ENCODE peak calls at places on chromosomes 12 and 14, in four cellular contexts. One of them, this sample, is unnamed.
A peak's percentile ranks its signal among the peaks of the same experiment; 100 is the strongest.

GRCh38 chr14:52802597-52802996 is 11.2 kb upstream of the GNPNAT1 start:
- DNase-seq in H9: no peak
- DNase-seq in neuronal stem cell: no peak
- DNase-seq in IMR-90: peak; percentile 92
- DNase-seq in this sample: peak; percentile 22

GRCh38 chr14:52241102-52241793 is 26.2 kb upstream of the PTGDR start:
- DNase-seq in H9: no peak
- DNase-seq in neuronal stem cell: no peak
- DNase-seq in IMR-90: peak; percentile 89
- DNase-seq in this sample: peak; percentile 77

GRCh38 chr14:99511421-99512109 is 30.4 kb downstream of the CCNK start:
- DNase-seq in H9: no peak
- DNase-seq in neuronal stem cell: no peak
- DNase-seq in IMR-90: peak; percentile 67
- DNase-seq in this sample: no peak

GRCh38 chr12:107322063-107322462 is 228.7 kb upstream of the CRY1 start:
- DNase-seq in H9: no peak
- DNase-seq in neuronal stem cell: no peak
- DNase-seq in IMR-90: no peak
- DNase-seq in this sample: no peak

GRCh38 chr14:23079716-23080115 is 15.2 kb downstream of the ACIN1 start:
- DNase-seq in H9: no peak
- DNase-seq in neuronal stem cell: no peak
- DNase-seq in IMR-90: peak; percentile 52
- DNase-seq in this sample: no peak

GRCh38 chr12:79664518-79664917 is 26.2 kb downstream of the PAWR start:
- DNase-seq in H9: no peak
- DNase-seq in neuronal stem cell: no peak
- DNase-seq in IMR-90: no peak
- DNase-seq in this sample: no peak

GRCh38 chr14:104341532-104342434 is 203.4 kb downstream of the KIF26A start:
- DNase-seq in H9: peak; percentile 95
- DNase-seq in neuronal stem cell: peak; percentile 50
- DNase-seq in IMR-90: no peak
- DNase-seq in this sample: no peak

GRCh38 chr12:46442239-46442638 is 69.7 kb upstream of the SLC38A2 start:
- DNase-seq in H9: no peak
- DNase-seq in neuronal stem cell: no peak
- DNase-seq in IMR-90: peak; percentile 82
- DNase-seq in this sample: peak; percentile 72

GRCh38 chr12:111838353-111838752 is 3.7 kb upstream of the MAPKAPK5 start:
- DNase-seq in H9: no peak
- DNase-seq in neuronal stem cell: no peak
- DNase-seq in IMR-90: no peak
- DNase-seq in this sample: no peak

GRCh38 chr14:77615231-77616132 is 955 bp downstream of the SPTLC2 start:
- DNase-seq in H9: no peak
- DNase-seq in neuronal stem cell: peak; percentile 9
- DNase-seq in IMR-90: peak; percentile 56
- DNase-seq in this sample: peak; percentile 44

GRCh38 chr12:3361156-3361555 is 129.8 kb upstream of the PRMT8 start:
- DNase-seq in H9: no peak
- DNase-seq in neuronal stem cell: no peak
- DNase-seq in IMR-90: no peak
- DNase-seq in this sample: no peak

GRCh38 chr14:70808402-70809237 is 693 bp downstream of the MAP3K9 start:
- DNase-seq in H9: peak; percentile 67
- DNase-seq in neuronal stem cell: peak; percentile 51
- DNase-seq in IMR-90: no peak
- DNase-seq in this sample: no peak

GRCh38 chr14:47619397-47619796 is 56.0 kb downstream of the MDGA2 start:
- DNase-seq in H9: no peak
- DNase-seq in neuronal stem cell: no peak
- DNase-seq in IMR-90: no peak
- DNase-seq in this sample: no peak

GRCh38 chr14:104386281-104386841 is 193.2 kb upstream of the C14orf180 start:
- DNase-seq in H9: peak; percentile 30
- DNase-seq in neuronal stem cell: no peak
- DNase-seq in IMR-90: no peak
- DNase-seq in this sample: no peak

GRCh38 chr14:68932219-68932618 is 46.9 kb downstream of the ACTN1 start:
- DNase-seq in H9: no peak
- DNase-seq in neuronal stem cell: no peak
- DNase-seq in IMR-90: peak; percentile 89
- DNase-seq in this sample: peak; percentile 85

GRCh38 chr14:51454351-51454750 is 197.4 kb upstream of the FRMD6 start:
- DNase-seq in H9: no peak
- DNase-seq in neuronal stem cell: no peak
- DNase-seq in IMR-90: no peak
- DNase-seq in this sample: no peak

GRCh38 chr14:95320076-95320895 is 578 bp upstream of the CLMN start:
- DNase-seq in H9: peak; percentile 51
- DNase-seq in neuronal stem cell: peak; percentile 48
- DNase-seq in IMR-90: no peak
- DNase-seq in this sample: no peak

GRCh38 chr14:68541128-68541896 is 251.6 kb downstream of the ZFP36L1 start:
- DNase-seq in H9: no peak
- DNase-seq in neuronal stem cell: no peak
- DNase-seq in IMR-90: no peak
- DNase-seq in this sample: no peak

GRCh38 chr14:66371776-66372175 is 114.4 kb upstream of the CCDC196 start:
- DNase-seq in H9: no peak
- DNase-seq in neuronal stem cell: no peak
- DNase-seq in IMR-90: no peak
- DNase-seq in this sample: no peak

GRCh38 chr12:75591628-75592027 is 80.2 kb upstream of the KRR1 start:
- DNase-seq in H9: no peak
- DNase-seq in neuronal stem cell: no peak
- DNase-seq in IMR-90: peak; percentile 34
- DNase-seq in this sample: peak; percentile 43

GRCh38 chr12:87270894-87271293 is 758.3 kb downstream of the C12orf50 start:
- DNase-seq in H9: no peak
- DNase-seq in neuronal stem cell: peak; percentile 29
- DNase-seq in IMR-90: peak; percentile 68
- DNase-seq in this sample: no peak

GRCh38 chr14:84797326-84797725 is 732.6 kb upstream of the FLRT2 start:
- DNase-seq in H9: no peak
- DNase-seq in neuronal stem cell: no peak
- DNase-seq in IMR-90: no peak
- DNase-seq in this sample: no peak

GRCh38 chr14:101225116-101225728 is 321.7 kb upstream of the RTL1 start:
- DNase-seq in H9: peak; percentile 20
- DNase-seq in neuronal stem cell: no peak
- DNase-seq in IMR-90: no peak
- DNase-seq in this sample: no peak

GRCh38 chr14:100692859-100693558 is 33.7 kb upstream of the DLK1 start:
- DNase-seq in H9: no peak
- DNase-seq in neuronal stem cell: no peak
- DNase-seq in IMR-90: peak; percentile 94
- DNase-seq in this sample: peak; percentile 98

GRCh38 chr14:24206260-24207103 is 986 bp downstream of the TSSK4 start:
- DNase-seq in H9: no peak
- DNase-seq in neuronal stem cell: no peak
- DNase-seq in IMR-90: no peak
- DNase-seq in this sample: no peak

GRCh38 chr12:106258935-106259334 is 11.1 kb upstream of the CKAP4 start:
- DNase-seq in H9: no peak
- DNase-seq in neuronal stem cell: no peak
- DNase-seq in IMR-90: no peak
- DNase-seq in this sample: no peak

GRCh38 chr14:74619672-74620131 is 7.7 kb upstream of the LTBP2 start:
- DNase-seq in H9: no peak
- DNase-seq in neuronal stem cell: no peak
- DNase-seq in IMR-90: peak; percentile 98
- DNase-seq in this sample: peak; percentile 99

GRCh38 chr12:92138144-92138543 is 7.5 kb downstream of the BTG1 start:
- DNase-seq in H9: no peak
- DNase-seq in neuronal stem cell: no peak
- DNase-seq in IMR-90: no peak
- DNase-seq in this sample: peak; percentile 53

GRCh38 chr12:47190271-47190750 is 110.6 kb upstream of the AMIGO2 start:
- DNase-seq in H9: no peak
- DNase-seq in neuronal stem cell: no peak
- DNase-seq in IMR-90: peak; percentile 74
- DNase-seq in this sample: no peak

DNA sequence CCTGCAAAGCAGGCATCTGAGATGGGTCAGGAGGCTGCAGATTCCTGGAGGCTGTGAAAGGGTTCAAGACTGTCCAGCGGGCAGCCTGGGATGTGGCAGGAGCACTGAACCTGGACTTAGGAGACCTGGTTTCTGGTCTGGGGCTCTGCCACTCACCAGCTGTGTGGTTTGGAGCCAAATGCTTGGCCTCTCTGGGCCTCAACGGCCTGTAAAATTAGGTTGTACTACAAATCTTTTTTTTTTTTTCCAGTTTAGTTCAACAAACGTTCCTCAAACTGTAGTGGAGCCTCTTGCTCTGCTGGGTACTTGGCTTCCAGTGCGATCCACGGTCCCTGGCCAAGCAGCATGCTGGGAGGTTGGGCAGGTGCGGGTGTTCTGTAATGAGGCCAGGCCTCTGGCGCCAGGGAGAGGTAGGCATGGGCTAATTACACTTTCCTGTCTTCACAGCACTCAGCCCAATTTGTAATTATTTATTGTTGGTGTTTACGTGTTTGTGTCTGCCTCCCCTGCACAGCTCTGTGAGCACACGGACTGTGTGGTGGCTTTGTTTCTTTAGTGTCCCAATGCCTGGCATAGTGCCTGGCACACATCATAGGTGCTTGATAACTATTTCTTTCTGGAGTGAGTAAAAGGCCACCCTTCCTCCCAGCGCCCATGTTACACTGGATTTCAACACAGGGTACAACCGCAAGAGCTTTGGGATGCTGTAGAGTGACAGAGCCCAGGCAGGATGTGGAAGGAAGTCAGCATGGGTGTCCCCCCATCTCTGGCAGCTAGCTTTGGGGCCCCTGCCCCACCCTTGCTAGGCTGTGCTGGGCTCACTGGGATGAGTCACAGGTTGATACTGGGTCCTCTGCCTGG is 5.8 kb upstream of the KRT80 start:
- DNase-seq in H9: no peak
- DNase-seq in neuronal stem cell: no peak
- DNase-seq in IMR-90: no peak
- DNase-seq in this sample: no peak
- H2BK5ac ChIP-seq in H9: no peak overlapping the region
- H2BK5ac ChIP-seq in neuronal stem cell: no peak overlapping the region
- H2BK5ac ChIP-seq in IMR-90: no peak overlapping the region
- H2BK5ac ChIP-seq in this sample: no peak overlapping the region

GRCh38 chr14:102424923-102425322 is 62.2 kb downstream of the TECPR2 start:
- DNase-seq in H9: peak; percentile 8
- DNase-seq in neuronal stem cell: no peak
- DNase-seq in IMR-90: no peak
- DNase-seq in this sample: no peak

GRCh38 chr14:102424520-102424919 is 61.8 kb downstream of the TECPR2 start:
- DNase-seq in H9: no peak
- DNase-seq in neuronal stem cell: no peak
- DNase-seq in IMR-90: no peak
- DNase-seq in this sample: no peak

GRCh38 chr14:102426796-102427195 is 64.1 kb downstream of the TECPR2 start:
- DNase-seq in H9: no peak
- DNase-seq in neuronal stem cell: no peak
- DNase-seq in IMR-90: no peak
- DNase-seq in this sample: no peak

GRCh38 chr14:102430212-102430908 is 67.6 kb downstream of the TECPR2 start:
- DNase-seq in H9: no peak
- DNase-seq in neuronal stem cell: no peak
- DNase-seq in IMR-90: no peak
- DNase-seq in this sample: no peak

DNA sequence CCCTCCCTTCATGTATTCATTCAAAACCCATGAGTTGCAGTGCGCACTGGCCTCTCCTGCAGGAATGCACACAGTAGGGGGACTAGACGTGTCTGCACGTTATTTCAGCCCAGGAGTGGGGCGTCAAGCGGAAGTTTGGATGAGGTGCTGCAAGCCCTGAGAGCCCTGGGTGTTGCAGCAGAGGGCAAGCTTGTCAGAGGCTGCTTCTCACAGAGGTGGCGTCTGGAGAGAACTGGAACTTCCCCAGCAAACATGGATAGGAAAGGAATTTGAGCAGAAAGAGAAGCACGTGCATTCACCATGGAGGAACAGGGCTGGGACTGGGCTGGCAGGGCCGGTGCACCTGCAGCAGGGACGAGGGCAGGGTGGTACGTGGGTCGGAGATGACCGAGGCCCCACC is 64.9 kb downstream of the TECPR2 start:
- DNase-seq in H9: no peak
- DNase-seq in neuronal stem cell: no peak
- DNase-seq in IMR-90: no peak
- DNase-seq in this sample: no peak
- H2BK5ac ChIP-seq in H9: no peak overlapping the region
- H2BK5ac ChIP-seq in neuronal stem cell: no peak overlapping the region
- H2BK5ac ChIP-seq in IMR-90: no peak overlapping the region
- H2BK5ac ChIP-seq in this sample: no peak overlapping the region

DNA sequence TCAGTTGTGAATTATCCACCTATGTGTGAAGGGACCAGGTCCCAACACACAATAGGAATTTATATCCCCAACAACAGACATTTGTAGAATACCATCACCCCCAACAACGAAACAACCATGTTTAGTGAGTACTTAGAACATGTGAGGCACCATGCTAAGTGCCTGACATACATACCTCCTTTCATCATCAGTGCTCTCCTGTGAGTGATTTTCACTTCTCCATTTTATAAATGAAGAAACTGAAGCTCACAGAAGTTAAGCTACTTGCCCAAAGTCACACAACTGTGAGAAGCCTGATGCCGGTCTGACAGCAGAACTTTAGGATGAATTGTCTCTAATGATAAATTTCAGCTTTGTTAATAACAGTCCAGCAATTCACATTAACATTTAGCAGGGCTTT is 35.4 kb downstream of the SPTB start:
- DNase-seq in H9: no peak
- DNase-seq in neuronal stem cell: no peak
- DNase-seq in IMR-90: no peak
- DNase-seq in this sample: no peak
- H2BK5ac ChIP-seq in H9: no peak overlapping the region
- H2BK5ac ChIP-seq in neuronal stem cell: no peak overlapping the region
- H2BK5ac ChIP-seq in IMR-90: no peak overlapping the region
- H2BK5ac ChIP-seq in this sample: no peak overlapping the region

DNA sequence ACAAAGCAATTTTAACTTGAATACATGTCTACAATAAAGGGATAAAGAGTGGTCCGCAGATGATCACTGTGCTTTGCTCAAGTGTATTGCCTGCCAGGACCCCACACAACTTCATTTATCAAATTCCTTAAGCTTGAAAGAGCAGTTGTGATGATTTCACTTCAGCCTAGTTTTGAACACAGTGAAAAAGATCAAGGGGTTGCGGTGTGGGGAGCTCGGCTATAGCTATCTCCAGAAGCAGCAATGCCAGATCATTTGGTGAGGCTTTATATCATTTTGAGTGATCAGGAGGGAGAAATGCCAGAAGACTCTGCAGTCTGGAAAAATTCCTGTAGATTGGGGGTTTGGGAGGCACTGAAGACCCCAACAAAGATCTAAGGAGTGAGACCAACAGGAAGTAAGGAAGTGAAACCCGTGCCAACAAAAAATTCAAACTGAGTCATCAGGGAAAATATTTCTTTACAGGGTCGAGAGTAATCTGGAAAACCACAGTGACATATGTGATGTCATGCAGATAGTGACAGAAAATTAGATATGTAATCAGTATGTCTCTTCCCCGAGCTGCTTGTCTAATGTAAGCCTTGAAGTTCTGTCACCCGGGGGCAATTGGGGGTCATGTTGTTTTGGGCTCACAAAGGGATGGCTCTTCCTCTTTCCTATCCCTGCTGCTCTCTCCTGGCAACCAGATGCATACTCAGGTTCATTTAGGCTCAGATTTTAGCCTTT is 221.8 kb downstream of the MSRB3 start:
- DNase-seq in H9: no peak
- DNase-seq in neuronal stem cell: no peak
- DNase-seq in IMR-90: peak; percentile 71
- DNase-seq in this sample: peak; percentile 73
- H2BK5ac ChIP-seq in H9: no peak overlapping the region
- H2BK5ac ChIP-seq in neuronal stem cell: no peak overlapping the region
- H2BK5ac ChIP-seq in IMR-90: no peak overlapping the region
- H2BK5ac ChIP-seq in this sample: peak overlapping the region; percentile 49